ENCODE peak calls at places on chromosome 14, in nine cellular contexts. One of them, this sample, is unnamed.

GRCh38 chr14:74504412-74504811 is 10.8 kb downstream of the ISCA2 start:
- DNase-seq in nephron progenitor cell: no peak
- DNase-seq in MM.1S: no peak
- DNase-seq in activated effector memory CD4-positive, alpha-beta T cell treated with anti-CD3 and anti-CD28 coated beads, Interleukin-2, amount 50 U/mL, for 16 hours: peak
- DNase-seq in stimulated activated CD4-positive, alpha-beta T cell treated with anti-CD3 and anti-CD28 coated beads, TNF-alpha, amount 100 ng/mL, for 24 hours: no peak
- DNase-seq in hypothalamus: no peak
- DNase-seq in GM04504: no peak
- DNase-seq in GM18507: no peak
- DNase-seq in NCI-H524: no peak
- DNase-seq in this sample: no peak

GRCh38 chr14:100524933-100525243 is 62.3 kb downstream of the BEGAIN start:
- DNase-seq in GM04504: no peak
- DNase-seq in NCI-H524: no peak
- DNase-seq in hypothalamus: no peak
- DNase-seq in nephron progenitor cell: peak
- DNase-seq in MM.1S: no peak
- DNase-seq in activated effector memory CD4-positive, alpha-beta T cell treated with anti-CD3 and anti-CD28 coated beads, Interleukin-2, amount 50 U/mL, for 16 hours: no peak
- DNase-seq in stimulated activated CD4-positive, alpha-beta T cell treated with anti-CD3 and anti-CD28 coated beads, TNF-alpha, amount 100 ng/mL, for 24 hours: no peak
- DNase-seq in GM18507: no peak
- DNase-seq in this sample: peak

GRCh38 chr14:90839024-90839888 is 23.0 kb upstream of the TTC7B start:
- DNase-seq in hypothalamus: no peak
- DNase-seq in nephron progenitor cell: no peak
- DNase-seq in stimulated activated CD4-positive, alpha-beta T cell treated with anti-CD3 and anti-CD28 coated beads, TNF-alpha, amount 100 ng/mL, for 24 hours: no peak
- DNase-seq in GM04504: no peak
- DNase-seq in MM.1S: no peak
- DNase-seq in NCI-H524: no peak
- DNase-seq in GM18507: no peak
- DNase-seq in activated effector memory CD4-positive, alpha-beta T cell treated with anti-CD3 and anti-CD28 coated beads, Interleukin-2, amount 50 U/mL, for 16 hours: peak
- DNase-seq in this sample: no peak

GRCh38 chr14:57559561-57559960 is 65.9 kb upstream of the CCDC198 start:
- DNase-seq in stimulated activated CD4-positive, alpha-beta T cell treated with anti-CD3 and anti-CD28 coated beads, TNF-alpha, amount 100 ng/mL, for 24 hours: no peak
- DNase-seq in activated effector memory CD4-positive, alpha-beta T cell treated with anti-CD3 and anti-CD28 coated beads, Interleukin-2, amount 50 U/mL, for 16 hours: no peak
- DNase-seq in nephron progenitor cell: peak
- DNase-seq in hypothalamus: no peak
- DNase-seq in GM04504: no peak
- DNase-seq in NCI-H524: no peak
- DNase-seq in MM.1S: no peak
- DNase-seq in GM18507: no peak
- DNase-seq in this sample: no peak

GRCh38 chr14:73227812-73228781 is 9.2 kb upstream of the PAPLN start:
- DNase-seq in GM18507: no peak
- DNase-seq in activated effector memory CD4-positive, alpha-beta T cell treated with anti-CD3 and anti-CD28 coated beads, Interleukin-2, amount 50 U/mL, for 16 hours: no peak
- DNase-seq in MM.1S: no peak
- DNase-seq in GM04504: peak
- DNase-seq in nephron progenitor cell: no peak
- DNase-seq in NCI-H524: peak
- DNase-seq in hypothalamus: no peak
- DNase-seq in stimulated activated CD4-positive, alpha-beta T cell treated with anti-CD3 and anti-CD28 coated beads, TNF-alpha, amount 100 ng/mL, for 24 hours: no peak
- DNase-seq in this sample: no peak

GRCh38 chr14:70289138-70289537 is 70.3 kb downstream of the COX16 start:
- DNase-seq in GM18507: peak
- DNase-seq in NCI-H524: no peak
- DNase-seq in nephron progenitor cell: no peak
- DNase-seq in hypothalamus: no peak
- DNase-seq in stimulated activated CD4-positive, alpha-beta T cell treated with anti-CD3 and anti-CD28 coated beads, TNF-alpha, amount 100 ng/mL, for 24 hours: peak
- DNase-seq in MM.1S: no peak
- DNase-seq in GM04504: no peak
- DNase-seq in activated effector memory CD4-positive, alpha-beta T cell treated with anti-CD3 and anti-CD28 coated beads, Interleukin-2, amount 50 U/mL, for 16 hours: peak
- DNase-seq in this sample: no peak

GRCh38 chr14:102949062-102949800 is 26.8 kb downstream of the AMN start:
- DNase-seq in GM18507: peak
- DNase-seq in GM04504: peak
- DNase-seq in NCI-H524: no peak
- DNase-seq in hypothalamus: no peak
- DNase-seq in MM.1S: no peak
- DNase-seq in stimulated activated CD4-positive, alpha-beta T cell treated with anti-CD3 and anti-CD28 coated beads, TNF-alpha, amount 100 ng/mL, for 24 hours: no peak
- DNase-seq in nephron progenitor cell: no peak
- DNase-seq in activated effector memory CD4-positive, alpha-beta T cell treated with anti-CD3 and anti-CD28 coated beads, Interleukin-2, amount 50 U/mL, for 16 hours: no peak
- DNase-seq in this sample: no peak

GRCh38 chr14:81350344-81351096 is 49.6 kb downstream of the STON2 start:
- DNase-seq in NCI-H524: no peak
- DNase-seq in GM18507: no peak
- DNase-seq in stimulated activated CD4-positive, alpha-beta T cell treated with anti-CD3 and anti-CD28 coated beads, TNF-alpha, amount 100 ng/mL, for 24 hours: no peak
- DNase-seq in MM.1S: no peak
- DNase-seq in nephron progenitor cell: no peak
- DNase-seq in GM04504: no peak
- DNase-seq in hypothalamus: no peak
- DNase-seq in activated effector memory CD4-positive, alpha-beta T cell treated with anti-CD3 and anti-CD28 coated beads, Interleukin-2, amount 50 U/mL, for 16 hours: no peak
- DNase-seq in this sample: no peak

GRCh38 chr14:102187044-102187443 is 47.3 kb downstream of the WDR20 start:
- DNase-seq in MM.1S: no peak
- DNase-seq in stimulated activated CD4-positive, alpha-beta T cell treated with anti-CD3 and anti-CD28 coated beads, TNF-alpha, amount 100 ng/mL, for 24 hours: no peak
- DNase-seq in hypothalamus: no peak
- DNase-seq in activated effector memory CD4-positive, alpha-beta T cell treated with anti-CD3 and anti-CD28 coated beads, Interleukin-2, amount 50 U/mL, for 16 hours: no peak
- DNase-seq in nephron progenitor cell: no peak
- DNase-seq in GM18507: no peak
- DNase-seq in GM04504: peak
- DNase-seq in NCI-H524: no peak
- DNase-seq in this sample: no peak

GRCh38 chr14:50013198-50013918 is 103.0 kb downstream of the VCPKMT start:
- DNase-seq in nephron progenitor cell: no peak
- DNase-seq in MM.1S: no peak
- DNase-seq in GM04504: no peak
- DNase-seq in hypothalamus: no peak
- DNase-seq in activated effector memory CD4-positive, alpha-beta T cell treated with anti-CD3 and anti-CD28 coated beads, Interleukin-2, amount 50 U/mL, for 16 hours: no peak
- DNase-seq in GM18507: no peak
- DNase-seq in NCI-H524: no peak
- DNase-seq in stimulated activated CD4-positive, alpha-beta T cell treated with anti-CD3 and anti-CD28 coated beads, TNF-alpha, amount 100 ng/mL, for 24 hours: no peak
- DNase-seq in this sample: no peak

GRCh38 chr14:77151918-77152588 is 10.5 kb upstream of the ZDHHC22 start:
- DNase-seq in GM04504: no peak
- DNase-seq in activated effector memory CD4-positive, alpha-beta T cell treated with anti-CD3 and anti-CD28 coated beads, Interleukin-2, amount 50 U/mL, for 16 hours: no peak
- DNase-seq in hypothalamus: no peak
- DNase-seq in stimulated activated CD4-positive, alpha-beta T cell treated with anti-CD3 and anti-CD28 coated beads, TNF-alpha, amount 100 ng/mL, for 24 hours: no peak
- DNase-seq in MM.1S: peak
- DNase-seq in GM18507: peak
- DNase-seq in NCI-H524: no peak
- DNase-seq in nephron progenitor cell: no peak
- DNase-seq in this sample: no peak

GRCh38 chr14:88227693-88228092 is 95.4 kb downstream of the KCNK10 start:
- DNase-seq in nephron progenitor cell: no peak
- DNase-seq in GM18507: no peak
- DNase-seq in GM04504: no peak
- DNase-seq in NCI-H524: no peak
- DNase-seq in stimulated activated CD4-positive, alpha-beta T cell treated with anti-CD3 and anti-CD28 coated beads, TNF-alpha, amount 100 ng/mL, for 24 hours: no peak
- DNase-seq in MM.1S: no peak
- DNase-seq in activated effector memory CD4-positive, alpha-beta T cell treated with anti-CD3 and anti-CD28 coated beads, Interleukin-2, amount 50 U/mL, for 16 hours: no peak
- DNase-seq in hypothalamus: no peak
- DNase-seq in this sample: no peak

GRCh38 chr14:67609642-67610310 is 9.7 kb upstream of the PIGH start:
- DNase-seq in stimulated activated CD4-positive, alpha-beta T cell treated with anti-CD3 and anti-CD28 coated beads, TNF-alpha, amount 100 ng/mL, for 24 hours: no peak
- DNase-seq in hypothalamus: no peak
- DNase-seq in MM.1S: no peak
- DNase-seq in GM18507: no peak
- DNase-seq in GM04504: no peak
- DNase-seq in NCI-H524: no peak
- DNase-seq in activated effector memory CD4-positive, alpha-beta T cell treated with anti-CD3 and anti-CD28 coated beads, Interleukin-2, amount 50 U/mL, for 16 hours: no peak
- DNase-seq in nephron progenitor cell: no peak
- DNase-seq in this sample: no peak

GRCh38 chr14:102280376-102280962 is 24.5 kb downstream of the MOK start:
- DNase-seq in MM.1S: no peak
- DNase-seq in hypothalamus: no peak
- DNase-seq in NCI-H524: no peak
- DNase-seq in stimulated activated CD4-positive, alpha-beta T cell treated with anti-CD3 and anti-CD28 coated beads, TNF-alpha, amount 100 ng/mL, for 24 hours: no peak
- DNase-seq in activated effector memory CD4-positive, alpha-beta T cell treated with anti-CD3 and anti-CD28 coated beads, Interleukin-2, amount 50 U/mL, for 16 hours: no peak
- DNase-seq in GM04504: peak
- DNase-seq in GM18507: no peak
- DNase-seq in nephron progenitor cell: no peak
- DNase-seq in this sample: no peak

GRCh38 chr14:105064721-105065143 is 498 bp downstream of the GPR132 start:
- DNase-seq in hypothalamus: no peak
- DNase-seq in activated effector memory CD4-positive, alpha-beta T cell treated with anti-CD3 and anti-CD28 coated beads, Interleukin-2, amount 50 U/mL, for 16 hours: peak
- DNase-seq in GM04504: no peak
- DNase-seq in NCI-H524: no peak
- DNase-seq in nephron progenitor cell: no peak
- DNase-seq in stimulated activated CD4-positive, alpha-beta T cell treated with anti-CD3 and anti-CD28 coated beads, TNF-alpha, amount 100 ng/mL, for 24 hours: no peak
- DNase-seq in MM.1S: peak
- DNase-seq in GM18507: no peak
- DNase-seq in this sample: peak

GRCh38 chr14:67487937-67488893 is at the start of gene TMEM229B:
- DNase-seq in stimulated activated CD4-positive, alpha-beta T cell treated with anti-CD3 and anti-CD28 coated beads, TNF-alpha, amount 100 ng/mL, for 24 hours: peak
- DNase-seq in nephron progenitor cell: no peak
- DNase-seq in GM18507: peak
- DNase-seq in NCI-H524: no peak
- DNase-seq in GM04504: peak
- DNase-seq in hypothalamus: no peak
- DNase-seq in activated effector memory CD4-positive, alpha-beta T cell treated with anti-CD3 and anti-CD28 coated beads, Interleukin-2, amount 50 U/mL, for 16 hours: peak
- DNase-seq in MM.1S: peak
- DNase-seq in this sample: no peak

GRCh38 chr14:50560929-50561280 is 960 bp downstream of the ATL1 start:
- DNase-seq in NCI-H524: peak
- DNase-seq in MM.1S: no peak
- DNase-seq in hypothalamus: peak
- DNase-seq in GM04504: no peak
- DNase-seq in activated effector memory CD4-positive, alpha-beta T cell treated with anti-CD3 and anti-CD28 coated beads, Interleukin-2, amount 50 U/mL, for 16 hours: peak
- DNase-seq in nephron progenitor cell: peak
- DNase-seq in stimulated activated CD4-positive, alpha-beta T cell treated with anti-CD3 and anti-CD28 coated beads, TNF-alpha, amount 100 ng/mL, for 24 hours: peak
- DNase-seq in GM18507: no peak
- DNase-seq in this sample: peak

GRCh38 chr14:29227631-29228030 is 461.0 kb downstream of the FOXG1 start:
- DNase-seq in nephron progenitor cell: no peak
- DNase-seq in GM04504: no peak
- DNase-seq in NCI-H524: no peak
- DNase-seq in MM.1S: no peak
- DNase-seq in stimulated activated CD4-positive, alpha-beta T cell treated with anti-CD3 and anti-CD28 coated beads, TNF-alpha, amount 100 ng/mL, for 24 hours: no peak
- DNase-seq in hypothalamus: no peak
- DNase-seq in GM18507: no peak
- DNase-seq in activated effector memory CD4-positive, alpha-beta T cell treated with anti-CD3 and anti-CD28 coated beads, Interleukin-2, amount 50 U/mL, for 16 hours: no peak
- DNase-seq in this sample: no peak

GRCh38 chr14:93430319-93430801 is 379 bp upstream of the UNC79 start:
- DNase-seq in NCI-H524: peak
- DNase-seq in GM18507: no peak
- DNase-seq in nephron progenitor cell: peak
- DNase-seq in hypothalamus: peak
- DNase-seq in stimulated activated CD4-positive, alpha-beta T cell treated with anti-CD3 and anti-CD28 coated beads, TNF-alpha, amount 100 ng/mL, for 24 hours: no peak
- DNase-seq in activated effector memory CD4-positive, alpha-beta T cell treated with anti-CD3 and anti-CD28 coated beads, Interleukin-2, amount 50 U/mL, for 16 hours: no peak
- DNase-seq in MM.1S: no peak
- DNase-seq in GM04504: no peak
- DNase-seq in this sample: peak